ENCODE peak calls at places on chromosomes 6 and 20, in seven cellular contexts. P is uterus, E is ovary, W is tibial nerve, Q is A549, K is K562, G is transverse colon. D is an unnamed sample.
A peak's percentile ranks its signal among the peaks of the same experiment; 100 is the strongest.

GRCh38 chr20:46699651-46700359 is 9.6 kb upstream of the SLC2A10 start:
- DNase-seq in W (no peak), Q (peak; percentile 35), E (no peak), K (peak; percentile 42), G (no peak), P (no peak), D (no peak)

GRCh38 chr20:23627501-23627900 is 10.3 kb downstream of the CST3 start:
- DNase-seq in E (no peak), K (no peak), W (no peak), P (no peak), G (no peak), Q (no peak), D (no peak)

GRCh38 chr6:147058786-147059434 is 145.3 kb upstream of the STXBP5 start:
- DNase-seq in Q (no peak), E (no peak), G (no peak), W (no peak), P (no peak), K (no peak), D (no peak)

GRCh38 chr6:28311139-28311823 is 24.7 kb downstream of the ZSCAN31 start:
- DNase-seq in G (no peak), K (no peak), P (no peak), W (no peak), Q (no peak), E (no peak), D (no peak)

GRCh38 chr20:41201760-41202159 is 64.4 kb downstream of the PLCG1 start:
- DNase-seq in E (no peak), W (no peak), P (no peak), K (no peak), Q (no peak), G (no peak), D (no peak)

GRCh38 chr6:136695410-136695809 is 96.9 kb downstream of the MAP3K5 start:
- DNase-seq in P (no peak), K (no peak), W (no peak), Q (no peak), G (no peak), E (no peak), D (no peak)

GRCh38 chr20:63461364-63461763 is 11.1 kb downstream of the KCNQ2 start:
- DNase-seq in E (no peak), K (peak; percentile 87), P (no peak), Q (no peak), W (no peak), G (no peak), D (no peak)

GRCh38 chr20:31849306-31849930 is 4.0 kb upstream of the FOXS1 start:
- DNase-seq in K (no peak), W (no peak), Q (no peak), P (no peak), E (no peak), G (peak; percentile 62), D (peak; percentile 79)

GRCh38 chr6:67885081-67886033 is 749.7 kb upstream of the ADGRB3 start:
- DNase-seq in E (no peak), G (no peak), P (no peak), W (no peak), K (no peak), Q (no peak), D (no peak)

GRCh38 chr6:136728033-136728939 is 64.0 kb downstream of the MAP3K5 start:
- DNase-seq in E (no peak), K (no peak), P (no peak), G (no peak), Q (no peak), W (no peak), D (no peak)

GRCh38 chr20:5569021-5569420 is 181.2 kb upstream of the SHLD1 start:
- DNase-seq in K (peak; percentile 18), G (peak; percentile 42), Q (peak; percentile 75), E (no peak), W (no peak), P (peak; percentile 32), D (peak; percentile 24)

GRCh38 chr6:135146160-135146920 is 34.8 kb upstream of the MYB start:
- DNase-seq in E (no peak), K (no peak), P (no peak), W (no peak), Q (no peak), G (no peak), D (no peak)

GRCh38 chr6:55925292-55925691 is 49.9 kb upstream of the BMP5 start:
- DNase-seq in W (no peak), E (no peak), Q (peak; percentile 20), K (no peak), P (no peak), G (no peak), D (no peak)

GRCh38 chr6:37860226-37860839 is 40.8 kb downstream of the ZFAND3 start:
- DNase-seq in W (no peak), Q (peak; percentile 40), K (peak; percentile 22), G (no peak), P (peak; percentile 27), E (peak; percentile 31), D (peak; percentile 31)

GRCh38 chr20:22576273-22576672 is 8.1 kb downstream of the FOXA2 start:
- DNase-seq in G (no peak), W (no peak), K (no peak), Q (no peak), E (no peak), P (no peak), D (peak; percentile 34)

GRCh38 chr6:155517282-155517681 is 61.6 kb upstream of the NOX3 start:
- DNase-seq in G (peak; percentile 13), K (no peak), W (no peak), E (no peak), Q (no peak), P (no peak), D (no peak)

GRCh38 chr6:2990179-2990931 is 9.3 kb upstream of the NQO2 start:
- DNase-seq in Q (no peak), W (no peak), E (peak; percentile 47), K (peak; percentile 49), G (peak; percentile 38), P (peak; percentile 53), D (peak; percentile 56)

GRCh38 chr6:63436356-63436755 is 116.6 kb upstream of the LGSN start:
- DNase-seq in G (no peak), E (no peak), P (no peak), W (no peak), Q (no peak), K (no peak), D (no peak)

GRCh38 chr20:52959125-52959524 is 13.0 kb upstream of the TSHZ2 start:
- DNase-seq in W (no peak), P (no peak), E (no peak), Q (peak; percentile 20), G (no peak), K (no peak), D (no peak)

GRCh38 chr6:41097467-41098090 is 24.8 kb downstream of the NFYA start:
- DNase-seq in E (no peak), K (no peak), G (no peak), P (no peak), W (no peak), Q (no peak), D (no peak)

GRCh38 chr6:160336200-160336599 is 12.0 kb upstream of the SLC22A3 start:
- DNase-seq in E (no peak), K (no peak), W (no peak), Q (no peak), P (no peak), G (no peak), D (no peak)

GRCh38 chr6:31652925-31653724 is 664 bp upstream of the BAG6 start:
- DNase-seq in P (peak; percentile 92), K (peak; percentile 94), Q (no peak), W (peak; percentile 80), E (peak; percentile 92), G (peak; percentile 91), D (peak; percentile 90)
- TF ChIP-seq POLR2A in P (no peak), K (peak; percentile 98), Q (no peak), W (no peak), E (peak; percentile 3), G (peak; percentile 83), D (peak; percentile 88)

GRCh38 chr6:35725081-35725708 is 11.6 kb upstream of the ARMC12 start:
- DNase-seq in Q (no peak), K (no peak), P (no peak), G (no peak), E (no peak), W (no peak), D (no peak)
- H3K27ac ChIP-seq in Q (peak overlapping the region; percentile 99), K (no peak overlapping the region), P (peak overlapping the region; percentile 100), G (peak overlapping the region; percentile 100), E (peak overlapping the region; percentile 97), W (peak overlapping the region; percentile 100), D (peak overlapping the region; percentile 100)

GRCh38 chr20:38311100-38311499 is 7.1 kb downstream of the BPI start:
- DNase-seq in K (no peak), Q (no peak), P (no peak), E (no peak), W (no peak), G (no peak), D (no peak)

GRCh38 chr20:38305541-38305940 is 1.6 kb downstream of the BPI start:
- DNase-seq in W (no peak), K (no peak), E (no peak), Q (no peak), P (no peak), G (no peak), D (no peak)

GRCh38 chr20:38308047-38308438 is 4.1 kb downstream of the BPI start:
- DNase-seq in G (no peak), W (no peak), E (no peak), Q (no peak), P (no peak), K (no peak), D (no peak)

GRCh38 chr20:38307371-38308046 is 3.6 kb downstream of the BPI start:
- DNase-seq in P (no peak), E (no peak), K (no peak), G (no peak), W (no peak), Q (no peak), D (no peak)

GRCh38 chr20:38308447-38308846 is 4.5 kb downstream of the BPI start:
- DNase-seq in W (no peak), Q (no peak), P (no peak), E (no peak), K (no peak), G (no peak), D (no peak)
- H3K4me1 ChIP-seq in W (peaks cover 11% of the 10 kb centered on the region), Q (no peaks in the 10 kb centered on the region), P (no peaks in the 10 kb centered on the region), E (no peaks in the 10 kb centered on the region), K (no peaks in the 10 kb centered on the region), G (no peaks in the 10 kb centered on the region), D (no peaks in the 10 kb centered on the region)

DNA sequence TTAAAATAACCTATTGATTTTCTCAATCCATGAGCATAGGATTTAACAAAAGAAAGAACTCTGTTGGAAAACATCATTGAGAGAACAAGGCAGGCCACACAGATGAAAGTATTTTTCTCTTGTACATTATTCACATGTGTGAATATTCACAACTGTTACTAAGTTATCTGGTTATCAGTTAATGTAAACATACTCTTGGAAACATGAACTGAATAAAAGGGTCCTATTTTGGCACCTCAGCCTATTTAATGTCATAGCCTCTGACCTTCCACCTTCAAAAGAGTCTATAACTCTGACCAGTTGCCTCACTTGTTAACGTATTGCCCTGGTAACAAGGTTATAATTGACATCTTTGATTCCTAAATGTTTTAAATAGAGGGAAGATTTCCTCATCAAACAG is 8.1 kb downstream of the SYCP2 start:
- DNase-seq in K (no peak), Q (no peak), W (no peak), G (no peak), P (no peak), E (no peak), D (no peak)
- TF ChIP-seq POLR2A in K (no peak), Q (no peak), W (no peak), G (no peak), P (no peak), E (no peak), D (no peak)

DNA sequence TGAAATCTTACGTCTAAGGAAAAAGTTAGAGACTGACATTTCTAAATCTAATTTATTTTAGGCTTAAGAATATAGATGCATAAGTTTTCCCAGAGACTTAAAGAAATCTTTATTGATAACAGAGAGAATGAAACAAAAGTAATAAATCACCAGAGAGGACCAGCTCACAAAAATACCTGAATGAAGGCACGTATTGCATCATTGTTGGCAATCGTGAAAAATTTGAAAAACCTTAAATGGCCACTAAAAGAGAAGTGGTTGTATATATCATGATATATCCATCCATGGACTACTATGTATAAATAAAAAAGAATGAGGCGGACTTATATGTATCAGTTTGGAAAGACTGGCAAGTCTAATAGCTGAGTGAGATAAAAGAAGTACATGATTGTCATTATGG is 155.8 kb upstream of the SALL4 start:
- DNase-seq in P (no peak), E (no peak), Q (no peak), W (no peak), K (no peak), G (no peak), D (no peak)
- H3K27ac ChIP-seq in P (no peak overlapping the region), E (no peak overlapping the region), Q (no peak overlapping the region), W (no peak overlapping the region), K (no peak overlapping the region), G (no peak overlapping the region), D (no peak overlapping the region)